ENCODE peak calls at places on chromosomes 7 and 10, in nine cellular contexts. One of them, this sample, is unnamed.

GRCh38 chr7:144437370-144438191 is 34.1 kb upstream of the NOBOX start:
- DNase-seq in activated naive CD4-positive, alpha-beta T cell: no peak
- DNase-seq in foreskin fibroblast: peak; percentile 37
- DNase-seq in kidney: no peak
- DNase-seq in activated CD8-positive, alpha-beta memory T cell treated with anti-CD3 and anti-CD28 coated beads, Interleukin-2, amount 50 U/mL, for 48 hours: peak; percentile 64
- DNase-seq in HepG2: peak; percentile 56
- DNase-seq in WTC11: peak; percentile 69
- DNase-seq in memory B cell: peak; percentile 44
- DNase-seq in HS-27A: no peak
- DNase-seq in this sample: peak; percentile 68

GRCh38 chr7:85695041-85695990 is 508.5 kb upstream of the SEMA3D start:
- DNase-seq in activated naive CD4-positive, alpha-beta T cell: no peak
- DNase-seq in foreskin fibroblast: peak; percentile 70
- DNase-seq in kidney: no peak
- DNase-seq in activated CD8-positive, alpha-beta memory T cell treated with anti-CD3 and anti-CD28 coated beads, Interleukin-2, amount 50 U/mL, for 48 hours: no peak
- DNase-seq in HepG2: no peak
- DNase-seq in WTC11: no peak
- DNase-seq in memory B cell: no peak
- DNase-seq in HS-27A: no peak
- DNase-seq in this sample: no peak

GRCh38 chr10:86155034-86155656 is 211.4 kb downstream of the GRID1 start:
- DNase-seq in activated naive CD4-positive, alpha-beta T cell: no peak
- DNase-seq in foreskin fibroblast: no peak
- DNase-seq in kidney: no peak
- DNase-seq in activated CD8-positive, alpha-beta memory T cell treated with anti-CD3 and anti-CD28 coated beads, Interleukin-2, amount 50 U/mL, for 48 hours: no peak
- DNase-seq in HepG2: no peak
- DNase-seq in WTC11: peak; percentile 18
- DNase-seq in memory B cell: no peak
- DNase-seq in HS-27A: no peak
- DNase-seq in this sample: no peak

GRCh38 chr10:26890956-26891355 is 30.2 kb upstream of the ABI1 start:
- DNase-seq in activated naive CD4-positive, alpha-beta T cell: no peak
- DNase-seq in foreskin fibroblast: peak; percentile 73
- DNase-seq in kidney: no peak
- DNase-seq in activated CD8-positive, alpha-beta memory T cell treated with anti-CD3 and anti-CD28 coated beads, Interleukin-2, amount 50 U/mL, for 48 hours: peak; percentile 67
- DNase-seq in HepG2: peak; percentile 72
- DNase-seq in WTC11: peak; percentile 69
- DNase-seq in memory B cell: no peak
- DNase-seq in HS-27A: peak; percentile 7
- DNase-seq in this sample: peak; percentile 78

GRCh38 chr10:30857803-30858202 is 173.9 kb downstream of the ZNF438 start:
- DNase-seq in activated naive CD4-positive, alpha-beta T cell: no peak
- DNase-seq in foreskin fibroblast: peak; percentile 85
- DNase-seq in kidney: no peak
- DNase-seq in activated CD8-positive, alpha-beta memory T cell treated with anti-CD3 and anti-CD28 coated beads, Interleukin-2, amount 50 U/mL, for 48 hours: no peak
- DNase-seq in HepG2: no peak
- DNase-seq in WTC11: no peak
- DNase-seq in memory B cell: no peak
- DNase-seq in HS-27A: no peak
- DNase-seq in this sample: no peak

GRCh38 chr7:104841798-104842197 is 172.2 kb upstream of the KMT2E start:
- DNase-seq in activated naive CD4-positive, alpha-beta T cell: no peak
- DNase-seq in foreskin fibroblast: no peak
- DNase-seq in kidney: no peak
- DNase-seq in activated CD8-positive, alpha-beta memory T cell treated with anti-CD3 and anti-CD28 coated beads, Interleukin-2, amount 50 U/mL, for 48 hours: no peak
- DNase-seq in HepG2: no peak
- DNase-seq in WTC11: no peak
- DNase-seq in memory B cell: no peak
- DNase-seq in HS-27A: no peak
- DNase-seq in this sample: peak; percentile 5

GRCh38 chr10:5576780-5577472 is 52.2 kb downstream of the CALML3 start:
- DNase-seq in activated naive CD4-positive, alpha-beta T cell: no peak
- DNase-seq in foreskin fibroblast: no peak
- DNase-seq in kidney: peak; percentile 51
- DNase-seq in activated CD8-positive, alpha-beta memory T cell treated with anti-CD3 and anti-CD28 coated beads, Interleukin-2, amount 50 U/mL, for 48 hours: no peak
- DNase-seq in HepG2: no peak
- DNase-seq in WTC11: no peak
- DNase-seq in memory B cell: no peak
- DNase-seq in HS-27A: no peak
- DNase-seq in this sample: peak; percentile 44

GRCh38 chr10:98320476-98321202 is 52.6 kb upstream of the LOXL4 start:
- DNase-seq in activated naive CD4-positive, alpha-beta T cell: no peak
- DNase-seq in foreskin fibroblast: no peak
- DNase-seq in kidney: no peak
- DNase-seq in activated CD8-positive, alpha-beta memory T cell treated with anti-CD3 and anti-CD28 coated beads, Interleukin-2, amount 50 U/mL, for 48 hours: no peak
- DNase-seq in HepG2: no peak
- DNase-seq in WTC11: no peak
- DNase-seq in memory B cell: no peak
- DNase-seq in HS-27A: no peak
- DNase-seq in this sample: no peak

GRCh38 chr10:62081322-62081945 is 179.9 kb downstream of the ARID5B start:
- DNase-seq in activated naive CD4-positive, alpha-beta T cell: no peak
- DNase-seq in foreskin fibroblast: no peak
- DNase-seq in kidney: no peak
- DNase-seq in activated CD8-positive, alpha-beta memory T cell treated with anti-CD3 and anti-CD28 coated beads, Interleukin-2, amount 50 U/mL, for 48 hours: no peak
- DNase-seq in HepG2: no peak
- DNase-seq in WTC11: no peak
- DNase-seq in memory B cell: no peak
- DNase-seq in HS-27A: no peak
- DNase-seq in this sample: no peak

GRCh38 chr10:116069856-116070255 is 203.2 kb downstream of the GFRA1 start:
- DNase-seq in activated naive CD4-positive, alpha-beta T cell: no peak
- DNase-seq in foreskin fibroblast: no peak
- DNase-seq in kidney: no peak
- DNase-seq in activated CD8-positive, alpha-beta memory T cell treated with anti-CD3 and anti-CD28 coated beads, Interleukin-2, amount 50 U/mL, for 48 hours: no peak
- DNase-seq in HepG2: no peak
- DNase-seq in WTC11: no peak
- DNase-seq in memory B cell: no peak
- DNase-seq in HS-27A: no peak
- DNase-seq in this sample: no peak

This sample was measured in islet precursor cell.